ENCODE peak calls at places on chromosome 21, in ten cellular contexts. R, A, B, L, G, Z, J, M, W and Q are unnamed samples.

GRCh38 chr21:27371688-27372331 is 404.9 kb upstream of the ADAMTS5 start:
- DNase-seq in A (no peak), W (no peak), L (no peak), G (no peak), J (no peak), M (no peak), B (no peak), R (no peak), Z (no peak), Q (no peak)

GRCh38 chr21:14686466-14687276 is 140.6 kb upstream of the SAMSN1 start:
- DNase-seq in Z (no peak), A (no peak), G (no peak), L (no peak), W (no peak), B (no peak), J (no peak), M (no peak), R (no peak), Q (no peak)

GRCh38 chr21:46092026-46092764 is 5.7 kb upstream of the COL6A2 start:
- DNase-seq in W (peak; percentile 71), L (no peak), J (peak; percentile 49), M (no peak), B (peak; percentile 96), Z (no peak), A (no peak), R (peak; percentile 77), G (no peak), Q (no peak)

GRCh38 chr21:35987475-35987874 is 72.9 kb downstream of the SETD4 start:
- DNase-seq in B (no peak), W (no peak), Z (no peak), M (no peak), A (no peak), G (no peak), J (no peak), L (no peak), R (no peak), Q (no peak)

GRCh38 chr21:16195896-16196443 is 466.2 kb downstream of the USP25 start:
- DNase-seq in B (no peak), W (no peak), G (no peak), M (no peak), J (no peak), R (no peak), A (no peak), Z (no peak), L (peak; percentile 1), Q (peak; percentile 33)

GRCh38 chr21:38354231-38354630 is 97.4 kb downstream of the KCNJ15 start:
- DNase-seq in L (no peak), B (no peak), J (no peak), Z (no peak), G (no peak), M (no peak), A (no peak), W (no peak), R (no peak), Q (no peak)

GRCh38 chr21:34187935-34188334 is 114.6 kb downstream of the MRPS6 start:
- DNase-seq in W (peak; percentile 43), A (no peak), L (no peak), M (no peak), B (no peak), R (peak; percentile 67), G (no peak), J (no peak), Z (no peak), Q (no peak)

GRCh38 chr21:38958940-38959685 is 153.4 kb downstream of the ETS2 start:
- DNase-seq in L (peak; percentile 78), G (no peak), W (peak; percentile 26), B (no peak), M (no peak), Z (no peak), A (no peak), J (peak; percentile 62), R (peak; percentile 45), Q (no peak)

GRCh38 chr21:38831526-38832467 is 26.1 kb downstream of the ETS2 start:
- DNase-seq in W (peak; percentile 83), J (peak; percentile 77), A (peak; percentile 25), Z (no peak), R (peak; percentile 70), G (no peak), L (peak; percentile 98), M (no peak), B (peak; percentile 95), Q (peak; percentile 98)

GRCh38 chr21:33078907-33079582 is 9.1 kb downstream of the OLIG1 start:
- DNase-seq in Z (no peak), R (no peak), M (no peak), B (peak; percentile 13), J (no peak), L (peak; percentile 82), W (no peak), G (no peak), A (no peak), Q (peak; percentile 62)

GRCh38 chr21:38494688-38495087 is 3.6 kb downstream of the ERG start:
- DNase-seq in L (no peak), Z (no peak), G (no peak), M (no peak), B (no peak), A (no peak), R (no peak), W (no peak), J (no peak), Q (peak; percentile 13)

GRCh38 chr21:46002841-46003574 is 21.4 kb downstream of the COL6A1 start:
- DNase-seq in W (no peak), R (no peak), G (no peak), B (no peak), J (peak; percentile 16), M (no peak), Z (no peak), L (no peak), A (no peak), Q (no peak)

GRCh38 chr21:37758997-37759396 is 157.3 kb downstream of the KCNJ6 start:
- DNase-seq in J (peak; percentile 28), G (no peak), B (peak; percentile 13), R (no peak), L (peak; percentile 37), A (no peak), W (no peak), Z (no peak), M (no peak), Q (no peak)

GRCh38 chr21:35257413-35257812 is 208.3 kb upstream of the RUNX1 start:
- DNase-seq in J (peak; percentile 51), A (no peak), B (peak; percentile 68), W (peak; percentile 83), G (no peak), M (no peak), L (peak; percentile 95), R (peak; percentile 81), Z (no peak), Q (peak; percentile 67)

GRCh38 chr21:42663200-42663483 is 9.7 kb downstream of the PDE9A start:
- DNase-seq in L (no peak), A (no peak), R (no peak), J (no peak), B (no peak), M (no peak), G (no peak), W (no peak), Z (no peak), Q (no peak)

DNA sequence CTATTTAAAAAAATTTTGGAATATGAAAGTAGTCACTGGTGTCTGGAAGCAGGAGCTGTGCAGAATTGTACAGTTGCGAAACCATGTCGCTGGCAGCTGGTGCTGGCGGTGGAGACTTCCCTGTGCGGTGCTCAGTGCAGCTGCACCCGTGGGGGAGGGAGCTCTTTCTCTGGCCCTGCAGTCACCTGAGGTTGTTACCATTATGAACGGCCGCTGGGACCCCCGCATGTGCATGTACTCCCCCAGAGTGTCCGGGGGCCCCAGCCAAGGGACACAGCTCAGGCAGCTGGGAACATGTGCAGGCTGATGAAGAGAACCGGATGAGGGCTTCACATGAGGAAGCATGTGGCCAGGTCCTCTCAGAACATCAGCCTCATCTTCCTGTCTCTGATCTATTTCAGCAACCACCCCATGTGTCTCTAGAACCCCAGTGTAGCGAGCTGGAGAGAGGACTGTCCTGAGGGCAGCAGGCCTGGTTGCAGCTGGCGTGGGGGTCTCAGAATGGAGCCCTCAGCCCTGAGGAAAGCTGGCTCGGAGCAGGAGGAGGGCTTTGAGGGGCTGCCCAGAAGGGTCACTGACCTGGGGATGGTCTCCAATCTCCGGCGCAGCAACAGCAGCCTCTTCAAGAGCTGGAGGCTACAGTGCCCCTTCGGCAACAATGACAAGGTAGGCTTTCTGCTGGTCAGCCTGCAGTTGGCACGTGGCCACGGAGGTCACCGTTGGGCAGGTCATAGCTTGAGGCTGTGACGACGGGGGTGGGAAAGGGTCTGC is at the start of gene TRPM2:
- DNase-seq in B (no peak), J (no peak), L (no peak), Z (no peak), A (no peak), M (no peak), W (peak; percentile 68), R (peak; percentile 70), G (peak; percentile 19), Q (no peak)
- H3K27ac ChIP-seq in B (no peak within 1 kb of the TSS), J (peak within 1 kb of the TSS; percentile 61), L (no peak within 1 kb of the TSS), Z (no peak within 1 kb of the TSS), A (no peak within 1 kb of the TSS), M (no peak within 1 kb of the TSS), W (peak within 1 kb of the TSS; percentile 47), R (no peak within 1 kb of the TSS), G (no peak within 1 kb of the TSS), Q (no peak within 1 kb of the TSS)

GRCh38 chr21:44878053-44878982 is 4.8 kb upstream of the PTTG1IP start:
- DNase-seq in J (peak; percentile 63), R (no peak), A (no peak), Z (no peak), G (no peak), L (no peak), M (no peak), W (no peak), B (no peak), Q (no peak)
- H3K27ac ChIP-seq in J (peak overlapping the region; percentile 84), R (no peak overlapping the region), A (no peak overlapping the region), Z (no peak overlapping the region), G (no peak overlapping the region), L (no peak overlapping the region), M (no peak overlapping the region), W (no peak overlapping the region), B (no peak overlapping the region), Q (no peak overlapping the region)

DNA sequence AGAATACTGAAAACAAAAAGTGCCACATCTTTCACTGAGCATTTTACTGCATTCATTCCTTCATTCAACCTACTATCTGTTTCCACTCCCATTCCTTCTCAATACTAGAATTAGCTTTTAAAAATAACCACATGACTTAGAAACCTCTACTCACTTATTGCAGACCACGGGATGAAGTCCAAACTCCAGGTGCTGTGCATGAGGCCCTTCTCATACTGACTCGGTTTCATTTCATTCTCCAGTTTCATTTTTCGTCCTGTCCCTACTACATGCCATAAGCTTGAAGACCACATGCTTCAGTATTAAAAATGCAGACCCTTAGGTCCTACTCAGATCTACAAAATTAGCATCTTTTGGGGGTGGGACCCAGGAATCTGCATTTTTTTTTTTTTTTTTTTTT is 2.3 kb upstream of the BACH1 start:
- DNase-seq in M (no peak), W (no peak), R (no peak), A (no peak), B (no peak), L (no peak), G (no peak), J (no peak), Z (no peak), Q (no peak)
- H3K27ac ChIP-seq in M (no peak overlapping the region), W (no peak overlapping the region), R (no peak overlapping the region), A (no peak overlapping the region), B (no peak overlapping the region), L (no peak overlapping the region), G (no peak overlapping the region), J (no peak overlapping the region), Z (no peak overlapping the region), Q (no peak overlapping the region)

DNA sequence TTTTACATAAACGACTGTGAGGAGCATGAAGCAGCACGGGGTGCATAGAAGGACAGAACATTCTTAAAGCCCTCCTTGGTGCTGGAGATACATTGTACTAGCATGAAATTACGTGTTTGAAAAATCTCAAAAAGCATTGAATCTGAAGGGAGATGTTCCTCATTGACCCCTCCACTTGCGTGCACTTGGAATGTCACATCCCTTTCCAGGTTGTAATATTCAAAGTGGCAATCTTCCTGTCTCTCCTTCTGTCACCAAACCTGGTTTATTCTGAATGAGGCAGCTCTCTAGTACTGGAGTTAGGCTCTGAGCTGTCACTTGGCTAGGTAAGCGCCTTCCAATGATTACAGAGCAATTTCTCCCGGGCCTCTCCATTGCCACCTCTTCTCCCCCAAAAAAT is 901 bp downstream of the DSCAM start:
- DNase-seq in L (peak; percentile 22), W (no peak), R (no peak), A (no peak), J (no peak), B (no peak), M (no peak), Z (no peak), G (no peak), Q (no peak)
- H3K27ac ChIP-seq in L (peak overlapping the region; percentile 97), W (no peak overlapping the region), R (no peak overlapping the region), A (no peak overlapping the region), J (no peak overlapping the region), B (no peak overlapping the region), M (no peak overlapping the region), Z (no peak overlapping the region), G (no peak overlapping the region), Q (peak overlapping the region; percentile 91)